ENCODE peak calls at places on chromosomes 3 and 15, in four cellular contexts. X, Z, Y and B are unnamed samples.

GRCh38 chr3:55158345-55158744 is 230.5 kb upstream of the LRTM1 start:
- DNase-seq in X (no peak), Z (no peak), Y (no peak), B (no peak)

GRCh38 chr3:136713961-136714514 is 38.1 kb downstream of the STAG1 start:
- DNase-seq in X (no peak), Z (no peak), Y (no peak), B (no peak)

GRCh38 chr3:66239513-66240135 is 18.8 kb downstream of the SLC25A26 start:
- DNase-seq in X (no peak), Z (no peak), Y (no peak), B (no peak)

GRCh38 chr3:139269984-139270383 is 73.8 kb upstream of the MRPS22 start:
- DNase-seq in X (no peak), Z (no peak), Y (no peak), B (no peak)

GRCh38 chr3:60890226-60890625 is 361.0 kb downstream of the FHIT start:
- DNase-seq in X (no peak), Z (no peak), Y (no peak), B (no peak)

GRCh38 chr15:88590771-88591170 is 30.4 kb upstream of the AEN start:
- DNase-seq in X (no peak), Z (no peak), Y (no peak), B (no peak)

GRCh38 chr3:34200576-34200975 is 402.1 kb downstream of the PDCD6IP start:
- DNase-seq in X (no peak), Z (no peak), Y (no peak), B (no peak)

GRCh38 chr3:76789262-76789661 is 250.6 kb upstream of the ROBO2 start:
- DNase-seq in X (no peak), Z (no peak), Y (no peak), B (no peak)

GRCh38 chr3:148916132-148916531 is 51.0 kb downstream of the CPA3 start:
- DNase-seq in X (no peak), Z (no peak), Y (no peak), B (no peak)

GRCh38 chr3:127691494-127691893 is 18.7 kb downstream of the ABTB1 start:
- DNase-seq in X (peak; percentile 11), Z (no peak), Y (no peak), B (no peak)

GRCh38 chr15:43776718-43777292 is at the start of gene ELL3:
- DNase-seq in X (no peak), Z (no peak), Y (peak; percentile 52), B (no peak)

GRCh38 chr15:65392368-65392767 is 14.6 kb upstream of the IGDCC3 start:
- DNase-seq in X (no peak), Z (no peak), Y (no peak), B (no peak)

GRCh38 chr3:141485578-141486415 is 1.0 kb upstream of the RASA2 start:
- DNase-seq in X (no peak), Z (peak; percentile 31), Y (peak; percentile 32), B (peak; percentile 90)

GRCh38 chr3:4740397-4741105 is 238.7 kb upstream of the BHLHE40 start:
- DNase-seq in X (no peak), Z (no peak), Y (peak; percentile 15), B (no peak)

GRCh38 chr3:48962939-48963338 is 27.1 kb upstream of the P4HTM start:
- DNase-seq in X (no peak), Z (no peak), Y (no peak), B (no peak)

GRCh38 chr15:76059320-76060097 is at the start of gene TMEM266:
- DNase-seq in X (peak; percentile 73), Z (no peak), Y (peak; percentile 46), B (peak; percentile 23)

GRCh38 chr3:63228677-63229076 is 49.4 kb upstream of the SYNPR start:
- DNase-seq in X (no peak), Z (no peak), Y (peak; percentile 8), B (peak; percentile 13)

GRCh38 chr3:120468635-120469295 is 18.0 kb upstream of the FSTL1 start:
- DNase-seq in X (no peak), Z (no peak), Y (no peak), B (no peak)

GRCh38 chr3:132079150-132079549 is 44.3 kb upstream of the CPNE4 start:
- DNase-seq in X (no peak), Z (no peak), Y (no peak), B (no peak)

GRCh38 chr3:23376516-23377248 is 173.6 kb downstream of the UBE2E2 start:
- DNase-seq in X (no peak), Z (no peak), Y (no peak), B (no peak)

GRCh38 chr3:42376397-42376798 is 34.0 kb downstream of the LYZL4 start:
- DNase-seq in X (no peak), Z (peak; percentile 81), Y (no peak), B (peak; percentile 17)

GRCh38 chr3:186380622-186381380 is 18.8 kb upstream of the DGKG start:
- DNase-seq in X (no peak), Z (no peak), Y (no peak), B (no peak)

GRCh38 chr3:128075516-128076464 is 23.6 kb downstream of the SEC61A1 start:
- DNase-seq in X (peak; percentile 95), Z (no peak), Y (peak; percentile 91), B (peak; percentile 94)

GRCh38 chr3:194536883-194537637 is 50.3 kb upstream of the ATP13A3 start:
- DNase-seq in X (no peak), Z (no peak), Y (peak; percentile 58), B (peak; percentile 74)

GRCh38 chr3:163939926-163940325 is 1138.4 kb downstream of the SI start:
- DNase-seq in X (no peak), Z (no peak), Y (no peak), B (no peak)

GRCh38 chr3:4425707-4426106 is 41.4 kb downstream of the SUMF1 start:
- DNase-seq in X (no peak), Z (no peak), Y (no peak), B (no peak)

GRCh38 chr3:94246136-94246535 is 183.3 kb downstream of the NSUN3 start:
- DNase-seq in X (no peak), Z (peak; percentile 27), Y (no peak), B (no peak)